ENCODE peak calls at places on chromosomes 7 and 10, in six cellular contexts. U is activated CD8-positive, alpha-beta T cell treated with anti-CD3 and anti-CD28 coated beads for 36 hours; H is thoracic aorta; S is cardiac fibroblast; D is AG10803; Y is heart left ventricle. E is an unnamed sample.

GRCh38 chr7:27251136-27251512 is 8.5 kb downstream of the EVX1 start:
- DNase-seq in D (no peak), Y (no peak), U (no peak), S (no peak), H (no peak), E (no peak)

GRCh38 chr10:131943021-131943814 is 38.5 kb downstream of the BNIP3 start:
- DNase-seq in H (no peak), U (peak), S (no peak), Y (no peak), D (no peak), E (no peak)

GRCh38 chr7:82690944-82691343 is 247.4 kb upstream of the CACNA2D1 start:
- DNase-seq in S (no peak), H (no peak), Y (no peak), U (no peak), D (no peak), E (no peak)

GRCh38 chr7:156160811-156161210 is 348.5 kb upstream of the SHH start:
- DNase-seq in S (no peak), U (no peak), Y (no peak), H (no peak), D (no peak), E (no peak)

GRCh38 chr10:22381262-22381661 is 36.0 kb downstream of the SPAG6 start:
- DNase-seq in U (no peak), Y (no peak), S (no peak), H (no peak), D (no peak), E (no peak)

GRCh38 chr10:125284875-125285597 is 124.7 kb upstream of the CTBP2 start:
- DNase-seq in D (no peak), H (no peak), Y (no peak), U (no peak), S (no peak), E (no peak)

GRCh38 chr7:2309889-2310331 is 4.3 kb downstream of the SNX8 start:
- DNase-seq in D (peak), H (no peak), S (peak), Y (no peak), U (no peak), E (no peak)

GRCh38 chr10:12348870-12349627 is at the start of gene CAMK1D:
- DNase-seq in Y (peak), S (peak), D (peak), U (peak), H (peak), E (peak)

GRCh38 chr7:90841759-90842429 is 245.8 kb downstream of the CDK14 start:
- DNase-seq in D (no peak), U (no peak), S (no peak), H (no peak), Y (no peak), E (no peak)

DNA sequence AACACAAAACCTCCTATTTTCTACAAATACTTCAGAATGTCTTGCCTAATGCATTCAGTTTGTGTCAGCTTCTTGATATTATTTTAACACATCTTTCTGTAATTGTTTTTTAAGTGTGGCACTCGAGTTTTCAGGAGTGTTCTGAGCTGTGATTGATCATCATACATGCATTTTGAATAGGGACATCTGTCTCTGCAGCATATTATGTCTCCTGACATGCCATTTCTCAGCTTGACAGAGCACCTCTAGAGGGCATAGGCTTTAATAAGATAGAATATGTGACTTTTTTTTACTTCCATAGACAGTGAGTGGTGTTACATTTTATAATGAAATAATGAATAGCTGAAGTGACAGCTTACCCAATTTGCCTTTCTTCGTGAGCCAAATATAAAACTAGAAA is 219.2 kb upstream of the HDAC9 start:
- DNase-seq in U (no peak), H (no peak), D (no peak), S (no peak), Y (no peak), E (no peak)
- TF ChIP-seq CTCF in U (no peak), H (no peak), D (no peak), S (no peak), Y (no peak), E (no peak)

GRCh38 chr10:24553051-24553612 is 170.6 kb downstream of the ARHGAP21 start:
- DNase-seq in H (no peak), U (no peak), S (no peak), Y (no peak), D (no peak), E (no peak)

GRCh38 chr10:24554036-24554435 is 169.7 kb downstream of the ARHGAP21 start:
- DNase-seq in H (no peak), Y (no peak), S (no peak), U (no peak), D (no peak), E (no peak)

GRCh38 chr10:24561453-24561852 is 162.2 kb downstream of the ARHGAP21 start:
- DNase-seq in U (no peak), D (peak), Y (no peak), S (no peak), H (no peak), E (peak)

GRCh38 chr10:24556137-24556536 is 167.6 kb downstream of the ARHGAP21 start:
- DNase-seq in S (no peak), D (no peak), U (no peak), H (no peak), Y (no peak), E (no peak)

GRCh38 chr10:24556746-24557742 is 166.6 kb downstream of the ARHGAP21 start:
- DNase-seq in S (peak), U (peak), Y (no peak), D (peak), H (no peak), E (peak)
- TF ChIP-seq CTCF in S (peak), U (peak), Y (peak), D (peak), H (peak), E (peak)

GRCh38 chr7:76281706-76282343 is 20.6 kb upstream of the HSPB1 start:
- DNase-seq in Y (no peak), H (no peak), D (no peak), U (no peak), S (no peak), E (no peak)

GRCh38 chr7:76282344-76283253 is 19.9 kb upstream of the HSPB1 start:
- DNase-seq in Y (peak), U (no peak), H (no peak), S (no peak), D (no peak), E (no peak)

GRCh38 chr7:76281006-76281705 is 21.3 kb upstream of the HSPB1 start:
- DNase-seq in D (no peak), H (no peak), Y (no peak), U (no peak), S (no peak), E (no peak)

GRCh38 chr7:76285604-76286374 is 16.7 kb upstream of the HSPB1 start:
- DNase-seq in S (no peak), U (no peak), H (no peak), Y (no peak), D (no peak), E (no peak)

DNA sequence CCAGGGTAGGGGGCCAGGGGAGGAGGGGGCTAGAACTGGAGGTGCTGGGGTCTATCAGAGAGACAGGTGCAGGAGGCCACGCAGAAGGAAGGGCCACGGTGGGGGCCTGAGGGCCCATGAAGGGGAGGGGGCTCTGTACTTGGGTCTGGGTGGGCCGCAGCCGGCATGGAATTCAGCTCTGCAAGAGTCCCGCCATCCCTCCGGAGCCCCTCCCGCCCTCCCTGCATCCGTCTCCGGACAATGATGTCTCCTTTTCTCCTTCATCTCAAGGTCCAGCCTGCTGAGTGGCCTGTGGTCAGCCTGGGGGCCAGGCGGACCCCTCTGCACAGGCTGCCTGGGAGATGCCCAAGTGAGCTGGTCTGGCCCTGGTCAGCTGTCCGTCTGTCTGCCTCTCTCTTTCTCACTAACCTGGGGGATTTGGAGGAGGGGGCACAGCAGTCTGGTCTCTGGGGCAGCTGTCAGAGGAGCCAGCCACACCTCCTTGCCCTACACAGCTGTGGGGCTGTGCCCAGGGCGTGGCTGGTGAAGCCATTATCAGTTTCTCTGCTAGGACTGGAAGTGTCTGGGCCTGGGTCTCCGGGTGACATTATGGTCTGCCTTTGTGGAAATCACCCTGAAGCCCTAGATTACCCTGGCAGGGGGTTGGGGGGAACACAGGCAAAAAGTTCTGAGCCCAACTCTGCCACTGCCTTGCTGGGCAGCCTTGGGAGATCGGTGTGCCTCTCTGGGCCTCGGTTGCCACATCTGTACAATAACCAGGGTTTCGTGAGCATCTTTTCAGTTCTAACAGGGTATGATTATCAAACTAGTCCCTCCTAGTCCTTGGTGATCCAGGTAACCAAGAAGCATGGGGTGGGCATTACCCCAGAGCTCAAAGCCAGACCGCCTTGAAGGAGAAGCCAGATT is 19.0 kb upstream of the HSPB1 start:
- DNase-seq in U (no peak), D (no peak), S (no peak), Y (no peak), H (no peak), E (no peak)
- TF ChIP-seq CTCF in U (no peak), D (no peak), S (no peak), Y (no peak), H (no peak), E (no peak)

GRCh38 chr10:47192273-47192672 is 107.7 kb upstream of the GDF10 start:
- DNase-seq in S (no peak), D (no peak), U (no peak), Y (no peak), H (no peak), E (no peak)
- TF ChIP-seq CTCF in S (no peak), D (no peak), U (no peak), Y (no peak), H (no peak), E (no peak)